ENCODE peak calls at places on chromosome 17, in five cellular contexts. Z is SK-N-SH; O is activated CD8-positive, alpha-beta T cell treated with anti-CD3 and anti-CD28 coated beads for 36 hours; X is WTC11; P is fibroblast of villous mesenchyme. U is an unnamed sample.

GRCh38 chr17:65656390-65657250 is 95.2 kb upstream of the AXIN2 start:
- DNase-seq in O (peak), X (no peak), P (peak), Z (no peak), U (no peak)

GRCh38 chr17:43670645-43671074 is 8.9 kb upstream of the MEOX1 start:
- DNase-seq in Z (no peak), X (no peak), O (no peak), P (no peak), U (no peak)

GRCh38 chr17:807146-808002 is 25.2 kb downstream of the MRM3 start:
- DNase-seq in O (no peak), Z (no peak), P (no peak), X (no peak), U (no peak)

GRCh38 chr17:1878419-1879121 is 48.8 kb downstream of the RPA1 start:
- DNase-seq in P (no peak), X (no peak), Z (no peak), O (peak), U (no peak)

GRCh38 chr17:30565073-30565935 is 88.1 kb downstream of the GOSR1 start:
- DNase-seq in P (no peak), Z (no peak), O (no peak), X (peak), U (no peak)

GRCh38 chr17:73622381-73622780 is 21.9 kb downstream of the SDK2 start:
- DNase-seq in P (no peak), O (no peak), Z (no peak), X (no peak), U (no peak)

GRCh38 chr17:29588561-29589411 is 662 bp downstream of the GIT1 start:
- DNase-seq in P (no peak), O (peak), X (no peak), Z (peak), U (peak)

GRCh38 chr17:10061131-10061581 is 137.2 kb downstream of the GAS7 start:
- DNase-seq in X (no peak), P (peak), O (no peak), Z (peak), U (no peak)

GRCh38 chr17:43356999-43357398 is 41.8 kb upstream of the ARL4D start:
- DNase-seq in Z (no peak), O (no peak), X (no peak), P (peak), U (no peak)

GRCh38 chr17:9233271-9233599 is 211.9 kb downstream of the NTN1 start:
- DNase-seq in P (no peak), Z (no peak), O (no peak), X (no peak), U (no peak)

GRCh38 chr17:81037026-81037782 is 2.3 kb downstream of the BAIAP2 start:
- DNase-seq in O (no peak), X (no peak), P (no peak), Z (no peak), U (no peak)

GRCh38 chr17:9445424-9445823 is 130.2 kb downstream of the STX8 start:
- DNase-seq in Z (no peak), O (no peak), P (no peak), X (no peak), U (no peak)

GRCh38 chr17:10114931-10115535 is 83.4 kb downstream of the GAS7 start:
- DNase-seq in X (no peak), P (peak), O (peak), Z (peak), U (no peak)

GRCh38 chr17:79857095-79857494 is 17.9 kb upstream of the CBX4 start:
- DNase-seq in O (no peak), Z (peak), P (no peak), X (no peak), U (no peak)

GRCh38 chr17:82866521-82867214 is 26.8 kb upstream of the ZNF750 start:
- DNase-seq in O (no peak), X (no peak), Z (peak), P (peak), U (peak)

GRCh38 chr17:1764274-1764673 is 2.4 kb downstream of the SERPINF1 start:
- DNase-seq in Z (no peak), O (peak), X (no peak), P (peak), U (peak)

GRCh38 chr17:74276561-74277009 is 2.6 kb downstream of the DNAI2 start:
- DNase-seq in Z (no peak), P (no peak), O (no peak), X (no peak), U (no peak)

GRCh38 chr17:37312137-37312923 is 63.5 kb upstream of the C17orf78 start:
- DNase-seq in O (no peak), P (peak), X (no peak), Z (no peak), U (no peak)

GRCh38 chr17:42281571-42282096 is 5.4 kb upstream of the STAT5B start:
- DNase-seq in P (no peak), O (no peak), Z (peak), X (no peak), U (no peak)

GRCh38 chr17:2892305-2892971 is 96.2 kb downstream of the RAP1GAP2 start:
- DNase-seq in Z (peak), X (no peak), P (peak), O (no peak), U (no peak)

GRCh38 chr17:72273301-72274056 is 152.7 kb downstream of the SOX9 start:
- DNase-seq in Z (no peak), P (no peak), X (no peak), O (no peak), U (no peak)

GRCh38 chr17:49315551-49315951 is 46.5 kb downstream of the ZNF652 start:
- DNase-seq in P (peak), O (peak), Z (peak), X (peak), U (peak)
- TF ChIP-seq CTCF in P (peak), O (peak), Z (peak), X (no peak), U (peak)

DNA sequence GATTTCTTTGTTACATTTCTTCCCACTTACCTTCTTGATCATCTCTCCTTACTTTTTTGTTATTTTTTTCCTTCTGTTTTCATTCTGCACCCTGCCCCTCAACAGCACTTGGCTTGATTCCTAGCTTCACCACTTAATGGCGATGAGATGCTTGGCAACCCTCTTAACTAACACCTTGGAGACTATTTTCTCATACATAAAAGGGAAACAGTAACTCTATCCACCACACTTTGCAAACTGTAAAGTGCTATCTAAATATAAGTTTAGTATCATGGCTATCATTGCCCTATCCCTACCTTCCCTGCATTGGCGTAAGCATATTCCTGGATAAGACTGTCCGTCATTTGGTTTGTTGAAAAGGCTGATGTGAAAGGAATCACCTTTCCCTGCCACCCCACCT is 177.4 kb downstream of the SHISA6 start:
- DNase-seq in X (no peak), O (no peak), Z (no peak), P (no peak), U (no peak)
- TF ChIP-seq CTCF in X (no peak), O (no peak), Z (no peak), P (no peak), U (no peak)

DNA sequence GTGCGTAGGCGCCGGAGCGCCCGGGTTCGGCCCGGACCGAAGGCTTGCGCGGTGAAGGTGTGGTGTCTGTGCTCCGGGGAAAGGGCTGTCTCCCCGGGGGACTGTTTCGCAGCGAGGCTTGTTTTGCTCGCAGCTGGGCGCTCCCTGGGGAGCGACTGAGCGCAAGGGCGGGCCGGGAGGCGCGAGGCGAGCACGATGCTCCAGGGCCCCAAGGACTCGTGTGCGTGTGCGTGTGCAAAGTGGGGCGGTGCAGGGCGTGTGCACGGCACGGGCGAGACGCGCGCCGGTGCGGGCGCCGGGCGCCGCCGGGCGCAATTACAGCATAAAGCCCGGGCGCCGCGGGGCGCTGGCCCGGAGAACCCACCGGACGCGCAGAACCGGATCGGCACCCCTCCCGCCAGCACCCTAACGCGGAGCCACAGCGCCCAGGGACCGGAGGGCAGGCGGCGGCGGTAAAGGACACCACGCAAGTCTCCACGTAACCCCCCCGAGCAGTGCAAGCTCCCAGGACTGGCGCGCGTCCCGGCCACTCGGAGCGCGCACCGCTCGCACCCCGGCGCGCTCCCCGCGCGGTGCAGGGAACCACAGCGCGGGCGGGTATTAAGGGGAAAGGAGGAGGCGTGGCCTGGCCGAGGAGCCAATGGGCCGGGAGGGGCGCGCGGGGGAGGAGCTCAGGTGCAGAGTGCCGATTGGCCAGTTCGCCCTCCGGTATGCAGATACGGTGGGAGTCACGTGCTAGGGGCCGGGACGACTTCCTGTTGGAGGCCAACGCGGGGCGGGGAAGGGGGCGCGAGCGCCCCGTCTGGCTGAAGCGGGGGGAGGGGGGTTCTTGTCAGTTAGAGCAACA is at the start of gene TNRC6C:
- DNase-seq in Z (peak), X (peak), O (peak), P (peak), U (peak)
- TF ChIP-seq CTCF in Z (no peak), X (no peak), O (no peak), P (no peak), U (peak)

GRCh38 chr17:58215685-58216084 is 3.4 kb downstream of the MKS1 start:
- DNase-seq in Z (peak), O (no peak), X (no peak), P (no peak), U (no peak)
- TF ChIP-seq CTCF in Z (no peak), O (no peak), X (no peak), P (no peak), U (no peak)

GRCh38 chr17:7820231-7820630 is 13.8 kb upstream of the KDM6B start:
- DNase-seq in Z (no peak), X (no peak), P (no peak), O (no peak), U (no peak)
- TF ChIP-seq CTCF in Z (no peak), X (no peak), P (no peak), O (no peak), U (no peak)

GRCh38 chr17:4815043-4815675 is 8.2 kb downstream of the PLD2 start:
- DNase-seq in P (no peak), Z (no peak), O (no peak), X (no peak), U (no peak)
- TF ChIP-seq CTCF in P (peak), Z (peak), O (no peak), X (peak), U (peak)

GRCh38 chr17:33674685-33675084 is 381.6 kb upstream of the ASIC2 start:
- DNase-seq in Z (peak), O (peak), P (peak), X (peak), U (peak)
- TF ChIP-seq CTCF in Z (peak), O (peak), P (peak), X (peak), U (peak)

DNA sequence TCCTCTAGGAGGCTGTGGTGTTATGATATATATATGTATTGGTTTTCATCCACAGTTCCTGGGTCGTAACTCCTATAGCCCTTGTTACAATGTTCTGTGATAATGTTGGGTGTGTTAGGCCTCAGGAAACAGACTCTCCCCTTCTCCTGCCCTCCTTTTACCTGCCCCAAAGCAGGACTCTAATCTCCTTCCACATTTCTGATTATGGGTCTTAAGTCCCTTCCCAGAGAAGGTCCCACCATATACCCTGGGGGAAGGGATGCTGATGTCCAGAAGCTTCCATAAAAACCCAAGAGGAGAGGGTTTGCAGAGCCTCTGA is 450 bp upstream of the C1QBP start:
- DNase-seq in P (no peak), O (no peak), Z (no peak), X (no peak), U (no peak)
- TF ChIP-seq CTCF in P (no peak), O (no peak), Z (no peak), X (no peak), U (no peak)

U was measured in glutamatergic neuron.